ENCODE peak calls at places on chromosomes 16 and 17, in ten cellular contexts. I is fibroblast of villous mesenchyme; P is RWPE1; M is Calu3; B is HFF-Myc; R is aorta; C is head of caudate nucleus; X is stimulated activated CD4-positive, alpha-beta T cell treated with anti-CD3 and anti-CD28 coated beads, Interleukin-12 subunit alpha, Interleukin-12 subunit beta, amount 100 ng/mL, for 4 hours; U is NCI-H510A treated with DMSO at 0.1 percent for 48 hours; E is fibroblast of the aortic adventitia. Y is an unnamed sample.

GRCh38 chr16:57530531-57531252 is 5.7 kb downstream of the CCDC102A start:
- DNase-seq in B (no peak), C (no peak), I (no peak), P (no peak), X (no peak), U (no peak), R (no peak), E (no peak), M (no peak), Y (no peak)

GRCh38 chr17:57071991-57072944 is 12.8 kb upstream of the AKAP1 start:
- DNase-seq in X (no peak), P (no peak), I (peak; percentile 41), U (no peak), R (no peak), B (no peak), C (no peak), E (no peak), M (no peak), Y (no peak)

GRCh38 chr16:15966420-15967222 is 17.2 kb downstream of the ABCC1 start:
- DNase-seq in U (no peak), M (peak; percentile 60), E (peak; percentile 85), X (no peak), R (no peak), C (no peak), I (peak; percentile 55), B (peak; percentile 61), P (peak; percentile 96), Y (no peak)

GRCh38 chr16:66275795-66276428 is 90.6 kb upstream of the CDH5 start:
- DNase-seq in P (peak; percentile 25), B (no peak), C (peak; percentile 19), U (peak; percentile 56), I (peak; percentile 69), R (no peak), X (no peak), E (peak; percentile 83), M (peak; percentile 84), Y (peak; percentile 52)

GRCh38 chr17:29116652-29117439 is 63.4 kb downstream of the MYO18A start:
- DNase-seq in I (peak; percentile 47), M (peak; percentile 84), R (peak; percentile 83), P (peak; percentile 56), E (peak; percentile 64), U (peak; percentile 54), B (no peak), C (peak; percentile 83), X (peak; percentile 77), Y (peak; percentile 95)

GRCh38 chr17:33142703-33143299 is 150.3 kb downstream of the ASIC2 start:
- DNase-seq in M (peak; percentile 4), I (peak; percentile 31), X (no peak), P (peak; percentile 59), B (peak; percentile 9), E (peak; percentile 18), U (no peak), C (no peak), R (no peak), Y (peak; percentile 67)

GRCh38 chr17:72788950-72789585 is 303.4 kb downstream of the SLC39A11 start:
- DNase-seq in P (no peak), R (no peak), E (peak; percentile 39), B (no peak), M (no peak), C (no peak), I (peak; percentile 13), X (no peak), U (peak; percentile 76), Y (no peak)

GRCh38 chr17:63838586-63839184 is 3.8 kb downstream of the SMARCD2 start:
- DNase-seq in P (peak; percentile 67), E (peak; percentile 91), B (no peak), R (peak; percentile 90), C (peak; percentile 69), I (peak; percentile 84), X (no peak), M (peak; percentile 51), U (peak; percentile 50), Y (peak; percentile 62)

GRCh38 chr17:34817252-34817651 is 144.0 kb downstream of the CCT6B start:
- DNase-seq in C (no peak), P (no peak), U (no peak), X (no peak), B (no peak), M (no peak), I (no peak), R (no peak), E (no peak), Y (no peak)

GRCh38 chr16:53372942-53373871 is 61.1 kb upstream of the RBL2 start:
- DNase-seq in C (no peak), U (peak; percentile 94), E (no peak), M (peak; percentile 93), P (peak; percentile 81), X (peak; percentile 79), I (no peak), B (no peak), R (no peak), Y (no peak)